ENCODE peak calls at places on chromosomes 13 and 19, in six cellular contexts. W, G, D, Y, R and I are unnamed samples.

GRCh38 chr19:48814895-48815294 is 4.1 kb upstream of the BCAT2 start:
- DNase-seq in W (no peak), G (no peak), D (no peak), Y (no peak), R (no peak), I (no peak)

GRCh38 chr13:51742611-51743010 is 61.4 kb downstream of the DHRS12 start:
- DNase-seq in W (no peak), G (no peak), D (no peak), Y (no peak), R (no peak), I (no peak)

GRCh38 chr13:68369739-68370138 is 1139.6 kb upstream of the PCDH9 start:
- DNase-seq in W (no peak), G (no peak), D (peak; percentile 49), Y (no peak), R (no peak), I (no peak)

GRCh38 chr13:82407321-82407720 is 1475.0 kb downstream of the SLITRK1 start:
- DNase-seq in W (no peak), G (no peak), D (no peak), Y (no peak), R (no peak), I (no peak)

GRCh38 chr13:51764184-51765141 is 39.5 kb downstream of the DHRS12 start:
- DNase-seq in W (peak; percentile 54), G (no peak), D (peak; percentile 92), Y (peak; percentile 22), R (peak; percentile 61), I (no peak)

GRCh38 chr19:3852614-3853254 is 16.1 kb downstream of the ZFR2 start:
- DNase-seq in W (peak; percentile 84), G (no peak), D (peak; percentile 31), Y (peak; percentile 28), R (peak; percentile 71), I (no peak)

GRCh38 chr13:26257049-26257448 is 3.1 kb downstream of the CDK8 start:
- DNase-seq in W (no peak), G (no peak), D (no peak), Y (no peak), R (no peak), I (no peak)

GRCh38 chr13:35475131-35475959 is 1.1 kb downstream of the MAB21L1 start:
- DNase-seq in W (peak; percentile 28), G (no peak), D (no peak), Y (no peak), R (no peak), I (no peak)

GRCh38 chr19:44927746-44928145 is 13.3 kb downstream of the APOC1 start:
- DNase-seq in W (peak; percentile 96), G (no peak), D (no peak), Y (no peak), R (no peak), I (no peak)

GRCh38 chr19:49059056-49059455 is 1.5 kb upstream of the CGB7 start:
- DNase-seq in W (no peak), G (no peak), D (no peak), Y (no peak), R (no peak), I (no peak)

GRCh38 chr19:40512473-40513344 is 45.9 kb downstream of the SPTBN4 start:
- DNase-seq in W (peak; percentile 33), G (no peak), D (no peak), Y (no peak), R (no peak), I (no peak)

GRCh38 chr13:113445791-113446487 is 7.3 kb downstream of the ADPRHL1 start:
- DNase-seq in W (no peak), G (no peak), D (no peak), Y (no peak), R (no peak), I (no peak)

GRCh38 chr13:87684850-87685735 is 13.9 kb downstream of the SLITRK5 start:
- DNase-seq in W (no peak), G (no peak), D (no peak), Y (no peak), R (no peak), I (no peak)

GRCh38 chr19:52923782-52924593 is 760 bp upstream of the ZNF888 start:
- DNase-seq in W (peak; percentile 42), G (peak; percentile 40), D (peak; percentile 39), Y (no peak), R (no peak), I (no peak)

GRCh38 chr19:17677002-17677401 is 11.2 kb downstream of the UNC13A start:
- DNase-seq in W (no peak), G (no peak), D (peak; percentile 12), Y (no peak), R (no peak), I (no peak)

GRCh38 chr13:100707818-100708740 is 33.5 kb upstream of the TMTC4 start:
- DNase-seq in W (peak; percentile 16), G (no peak), D (no peak), Y (no peak), R (no peak), I (no peak)

GRCh38 chr13:99033814-99034213 is 56.0 kb upstream of the DOCK9 start:
- DNase-seq in W (peak; percentile 52), G (no peak), D (peak; percentile 21), Y (no peak), R (no peak), I (no peak)

GRCh38 chr13:79935121-79935520 is 405.8 kb downstream of the SPRY2 start:
- DNase-seq in W (no peak), G (no peak), D (no peak), Y (no peak), R (no peak), I (no peak)

GRCh38 chr19:35120492-35120891 is 4.9 kb downstream of the FXYD3 start:
- DNase-seq in W (peak; percentile 29), G (no peak), D (no peak), Y (no peak), R (no peak), I (no peak)

GRCh38 chr13:112757759-112758086 is 67.9 kb downstream of the ATP11A start:
- DNase-seq in W (no peak), G (no peak), D (no peak), Y (no peak), R (no peak), I (no peak)

GRCh38 chr13:79901336-79901735 is 420.4 kb downstream of the NDFIP2 start:
- DNase-seq in W (peak; percentile 71), G (no peak), D (no peak), Y (no peak), R (no peak), I (no peak)

GRCh38 chr19:27824108-27824507 is 1388.8 kb downstream of the UQCRFS1 start:
- DNase-seq in W (no peak), G (no peak), D (no peak), Y (no peak), R (no peak), I (no peak)

GRCh38 chr19:31314156-31314555 is 35.1 kb downstream of the TSHZ3 start:
- DNase-seq in W (no peak), G (no peak), D (no peak), Y (no peak), R (no peak), I (no peak)

GRCh38 chr19:9065457-9066014 is 21.3 kb upstream of the OR1M1 start:
- DNase-seq in W (no peak), G (no peak), D (no peak), Y (no peak), R (no peak), I (no peak)

GRCh38 chr19:54433697-54434096 is 15.3 kb upstream of the LENG8 start:
- DNase-seq in W (no peak), G (no peak), D (no peak), Y (no peak), R (no peak), I (no peak)

GRCh38 chr13:29454931-29455481 is 140.5 kb downstream of the SLC7A1 start:
- DNase-seq in W (peak; percentile 34), G (no peak), D (peak; percentile 16), Y (no peak), R (no peak), I (no peak)

DNA sequence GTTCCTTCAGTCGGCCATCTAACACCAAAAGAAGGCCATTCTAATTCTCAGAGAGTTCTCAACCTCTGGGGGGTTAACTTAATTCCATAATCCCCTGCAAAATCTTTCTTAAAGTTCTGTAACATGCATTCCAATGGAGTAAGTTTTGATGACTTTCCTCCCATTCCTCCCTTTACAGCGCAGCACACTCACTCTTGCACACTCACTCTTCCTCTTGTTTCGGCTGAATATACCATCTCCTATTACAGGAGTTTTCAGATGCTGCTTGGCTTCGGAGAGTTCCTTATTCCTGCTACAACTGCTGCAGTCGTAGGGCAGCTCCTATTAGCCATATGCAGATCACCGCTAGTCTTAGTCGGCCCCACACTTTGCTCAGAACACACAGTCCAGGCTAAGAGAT is 53.6 kb downstream of the OR10H4 start:
- DNase-seq in W (peak; percentile 9), G (no peak), D (no peak), Y (no peak), R (no peak), I (no peak)
- H3K9me3 ChIP-seq in W (no peaks in the 10 kb centered on the region), G (no peaks in the 10 kb centered on the region), D (no peaks in the 10 kb centered on the region), Y (no peaks in the 10 kb centered on the region), R (no peaks in the 10 kb centered on the region), I (no peaks in the 10 kb centered on the region)

DNA sequence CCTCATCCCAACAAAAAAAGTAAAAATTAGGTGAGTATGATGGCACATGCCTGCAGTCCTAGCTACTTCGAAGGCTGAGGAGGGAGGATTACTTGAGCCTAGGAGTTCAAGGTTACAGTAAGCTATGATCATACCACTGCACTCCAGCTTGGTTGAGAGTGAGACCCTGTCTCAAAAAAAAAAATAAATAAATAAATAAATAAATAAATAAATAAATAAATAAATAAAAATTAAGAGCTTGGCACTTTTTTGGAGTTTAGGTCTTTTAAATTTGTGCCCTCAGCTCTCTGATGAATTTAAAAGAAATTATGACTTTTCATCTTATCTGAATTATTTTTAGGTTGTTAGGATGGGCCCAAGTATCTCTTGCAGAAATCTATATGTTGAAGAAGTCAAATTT is 8.9 kb downstream of the ZNF420 start:
- DNase-seq in W (no peak), G (no peak), D (no peak), Y (no peak), R (no peak), I (no peak)
- H3K9me3 ChIP-seq in W (no peaks in the 10 kb centered on the region), G (peaks cover 72% of the 10 kb centered on the region), D (peaks cover 73% of the 10 kb centered on the region), Y (peaks cover 25% of the 10 kb centered on the region), R (peaks cover 14% of the 10 kb centered on the region), I (peaks cover 80% of the 10 kb centered on the region)

GRCh38 chr19:23673132-23673531 is 13.9 kb downstream of the ZNF675 start:
- DNase-seq in W (no peak), G (no peak), D (no peak), Y (no peak), R (no peak), I (no peak)
- H3K9me3 ChIP-seq in W (no peaks in the 10 kb centered on the region), G (peaks cover 3% of the 10 kb centered on the region), D (no peaks in the 10 kb centered on the region), Y (peaks cover 6% of the 10 kb centered on the region), R (peaks cover 4% of the 10 kb centered on the region), I (peaks cover 10% of the 10 kb centered on the region)

GRCh38 chr19:57720878-57721277 is 6.5 kb downstream of the ZNF671 start:
- DNase-seq in W (no peak), G (no peak), D (no peak), Y (no peak), R (no peak), I (no peak)

GRCh38 chr19:57719424-57719823 is 8.0 kb downstream of the ZNF671 start:
- DNase-seq in W (no peak), G (no peak), D (no peak), Y (no peak), R (no peak), I (no peak)

DNA sequence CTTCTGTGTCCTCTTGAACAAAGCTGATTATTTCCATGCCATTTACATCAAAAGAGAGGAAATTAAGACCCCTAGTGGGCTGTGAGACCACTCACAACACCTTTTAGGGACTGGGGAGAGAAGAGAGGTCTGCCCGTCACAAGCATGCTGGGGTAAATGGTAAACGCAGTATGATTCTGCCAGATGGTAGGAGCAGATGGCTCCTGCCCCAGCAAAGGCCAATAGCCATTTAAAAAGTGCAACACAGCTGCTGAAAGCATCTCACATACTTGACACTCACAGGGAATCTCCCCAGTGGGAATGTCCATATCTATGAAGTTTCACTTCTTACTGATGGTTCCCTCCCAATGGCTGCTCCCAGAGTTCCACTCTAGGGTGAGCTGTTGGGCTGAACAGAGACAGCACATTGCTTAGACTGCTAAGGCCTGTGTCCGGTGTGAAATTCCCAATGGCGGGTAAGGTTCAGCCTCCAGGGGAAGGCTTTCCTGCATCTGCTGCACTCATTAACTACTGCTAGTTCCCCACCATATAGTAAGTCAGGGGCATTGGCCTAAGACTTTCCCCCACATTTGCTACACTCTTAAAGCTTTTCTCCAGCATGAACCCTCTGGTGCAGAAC is 7.4 kb downstream of the ZNF671 start:
- DNase-seq in W (no peak), G (no peak), D (no peak), Y (no peak), R (no peak), I (no peak)
- H3K9me3 ChIP-seq in W (no peaks in the 10 kb centered on the region), G (peaks cover 65% of the 10 kb centered on the region), D (no peaks in the 10 kb centered on the region), Y (peaks cover 70% of the 10 kb centered on the region), R (peaks cover 49% of the 10 kb centered on the region), I (peaks cover 60% of the 10 kb centered on the region)